ENCODE peak calls at places on chromosomes 16 and 17, in six cellular contexts. E is thoracic aorta, D is colonic mucosa, O is fibroblast of the aortic adventitia, W is cardiac muscle cell, U is transverse colon. R is an unnamed sample.

GRCh38 chr17:76191891-76192290 is 48.4 kb downstream of the RNF157 start:
- DNase-seq in E (no peak), D (no peak), O (no peak), W (no peak), U (no peak), R (peak; percentile 63)

GRCh38 chr16:14194706-14195105 is 123.6 kb downstream of the MRTFB start:
- DNase-seq in E (no peak), D (no peak), O (no peak), W (no peak), U (no peak), R (no peak)

GRCh38 chr16:54199486-54200160 is 87.0 kb downstream of the IRX3 start:
- DNase-seq in E (no peak), D (no peak), O (no peak), W (peak; percentile 40), U (no peak), R (no peak)

GRCh38 chr17:2393184-2393953 is 7.5 kb downstream of the MNT start:
- DNase-seq in E (no peak), D (peak; percentile 90), O (peak; percentile 78), W (peak; percentile 93), U (peak; percentile 94), R (peak; percentile 91)

GRCh38 chr16:75296606-75297005 is 45.2 kb upstream of the BCAR1 start:
- DNase-seq in E (no peak), D (no peak), O (peak; percentile 28), W (no peak), U (no peak), R (no peak)

GRCh38 chr17:15321556-15322250 is 19.7 kb downstream of the TEKT3 start:
- DNase-seq in E (no peak), D (no peak), O (peak; percentile 45), W (no peak), U (no peak), R (no peak)

GRCh38 chr17:58344047-58344790 is 7.8 kb downstream of the SUPT4H1 start:
- DNase-seq in E (no peak), D (no peak), O (no peak), W (no peak), U (peak; percentile 70), R (peak; percentile 77)

GRCh38 chr16:15648135-15648730 is 1.8 kb upstream of the NDE1 start:
- DNase-seq in E (no peak), D (no peak), O (no peak), W (no peak), U (no peak), R (no peak)

GRCh38 chr16:81861503-81861902 is 82.4 kb downstream of the PLCG2 start:
- DNase-seq in E (no peak), D (no peak), O (no peak), W (no peak), U (no peak), R (no peak)

GRCh38 chr16:69329369-69330285 is 761 bp downstream of the PDF start:
- DNase-seq in E (no peak), D (peak; percentile 49), O (no peak), W (no peak), U (peak; percentile 39), R (peak; percentile 74)

GRCh38 chr16:67150058-67150832 is 553 bp downstream of the B3GNT9 start:
- DNase-seq in E (no peak), D (peak; percentile 47), O (peak; percentile 59), W (peak; percentile 66), U (no peak), R (peak; percentile 86)

GRCh38 chr17:74427048-74427762 is 4.7 kb upstream of the GPRC5C start:
- DNase-seq in E (no peak), D (peak; percentile 91), O (no peak), W (peak; percentile 59), U (peak; percentile 85), R (no peak)

GRCh38 chr17:16215002-16215272 is 397 bp downstream of the NCOR1 start:
- DNase-seq in E (no peak), D (peak; percentile 51), O (peak; percentile 25), W (peak; percentile 67), U (peak; percentile 54), R (peak; percentile 62)

GRCh38 chr16:969508-970378 is 1.0 kb downstream of the LMF1 start:
- DNase-seq in E (no peak), D (no peak), O (peak; percentile 24), W (peak; percentile 47), U (peak; percentile 32), R (no peak)

GRCh38 chr16:80347900-80348299 is 192.9 kb upstream of the DYNLRB2 start:
- DNase-seq in E (no peak), D (no peak), O (peak; percentile 7), W (no peak), U (no peak), R (no peak)

GRCh38 chr16:14300631-14301149 is 229.6 kb downstream of the MRTFB start:
- DNase-seq in E (peak; percentile 49), D (peak; percentile 62), O (peak; percentile 87), W (peak; percentile 82), U (peak; percentile 69), R (peak; percentile 79)

GRCh38 chr16:31501226-31501965 is 6.8 kb downstream of the RUSF1 start:
- DNase-seq in E (no peak), D (no peak), O (no peak), W (no peak), U (no peak), R (no peak)

GRCh38 chr17:6574689-6575595 is 18.6 kb upstream of the PITPNM3 start:
- DNase-seq in E (peak; percentile 24), D (no peak), O (peak; percentile 52), W (peak; percentile 57), U (peak; percentile 34), R (peak; percentile 81)

GRCh38 chr17:38735161-38735997 is 5.2 kb downstream of the CISD3 start:
- DNase-seq in E (no peak), D (peak; percentile 69), O (peak; percentile 33), W (peak; percentile 73), U (peak; percentile 66), R (peak; percentile 90)

GRCh38 chr17:78324391-78325075 is 35.3 kb downstream of the SOCS3 start:
- DNase-seq in E (no peak), D (peak; percentile 65), O (peak; percentile 85), W (no peak), U (peak; percentile 60), R (no peak)

GRCh38 chr17:78488867-78489634 is 88.1 kb downstream of the DNAH17 start:
- DNase-seq in E (no peak), D (no peak), O (no peak), W (no peak), U (no peak), R (no peak)

GRCh38 chr16:67114793-67115192 is 5.1 kb downstream of the PHAF1 start:
- DNase-seq in E (no peak), D (no peak), O (no peak), W (no peak), U (no peak), R (no peak)

GRCh38 chr17:42248351-42249179 is 27.6 kb downstream of the STAT5B start:
- DNase-seq in E (peak; percentile 71), D (peak; percentile 68), O (peak; percentile 98), W (peak; percentile 42), U (peak; percentile 79), R (peak; percentile 76)

DNA sequence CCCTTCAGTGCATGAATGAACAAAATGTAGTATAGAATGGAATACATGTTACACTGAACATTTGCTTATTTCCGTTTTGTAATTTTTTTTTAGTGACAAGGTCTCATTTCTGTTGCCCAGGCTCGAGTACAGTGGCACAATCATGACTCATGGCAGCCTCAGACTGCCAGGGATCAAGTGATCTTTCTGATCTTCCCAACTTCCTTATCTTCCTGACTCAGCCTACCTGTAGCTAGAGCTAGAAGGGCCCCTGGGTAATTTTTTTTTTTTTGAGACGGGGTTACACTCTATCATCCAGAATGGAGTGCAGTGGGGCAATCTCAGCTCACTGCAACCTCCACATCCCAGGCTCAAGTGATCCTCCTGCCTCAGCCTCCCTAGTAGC is 7.4 kb upstream of the SLX4 start:
- DNase-seq in E (no peak), D (no peak), O (no peak), W (no peak), U (no peak), R (no peak)
- TF ChIP-seq CTCF in E (no peak), D (no peak), O (no peak), W (no peak), U (no peak), R (no peak)

DNA sequence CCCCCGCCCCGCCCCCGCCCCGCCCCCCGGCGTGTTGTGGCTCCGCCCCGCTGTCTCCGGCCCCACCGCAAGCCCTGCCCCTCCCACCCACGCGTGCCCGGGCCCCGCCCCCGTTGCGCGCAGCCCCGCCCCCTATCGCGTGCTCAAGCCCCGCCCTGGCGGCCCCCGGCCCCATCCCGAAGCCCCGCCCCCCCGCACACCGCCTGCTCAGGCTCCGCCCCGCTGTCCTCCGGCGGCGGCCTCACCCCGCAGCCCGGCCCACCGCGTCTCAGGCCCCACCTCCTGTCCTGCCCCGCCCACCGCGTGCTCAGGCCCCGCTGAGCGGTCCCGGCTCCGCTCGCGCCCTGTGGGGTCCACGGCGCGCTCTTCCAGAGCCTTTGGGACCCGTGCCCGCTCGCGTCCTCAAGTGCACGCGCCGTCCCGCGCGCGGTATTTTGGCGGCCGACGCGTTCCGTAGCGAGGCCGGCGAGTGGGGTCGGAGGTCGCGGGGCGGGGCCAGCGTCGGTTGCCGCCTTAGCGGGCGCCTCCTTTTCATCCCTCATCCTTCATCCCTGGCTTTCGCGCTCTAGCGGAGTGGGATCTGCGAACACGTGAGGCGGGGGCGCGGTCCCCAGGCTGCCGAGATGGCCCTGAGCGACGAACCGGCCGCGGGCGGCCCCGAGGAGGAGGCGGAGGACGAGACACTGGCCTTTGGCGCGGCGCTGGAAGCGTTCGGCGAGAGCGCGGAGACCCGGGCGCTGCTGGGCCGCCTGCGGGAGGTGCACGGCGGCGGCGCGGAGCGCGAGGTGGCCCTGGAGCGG is at the start of gene TBCD:
- DNase-seq in E (peak; percentile 52), D (peak; percentile 90), O (peak; percentile 91), W (peak; percentile 92), U (peak; percentile 89), R (peak; percentile 99)
- TF ChIP-seq CTCF in E (no peak), D (no peak), O (no peak), W (no peak), U (no peak), R (no peak)

DNA sequence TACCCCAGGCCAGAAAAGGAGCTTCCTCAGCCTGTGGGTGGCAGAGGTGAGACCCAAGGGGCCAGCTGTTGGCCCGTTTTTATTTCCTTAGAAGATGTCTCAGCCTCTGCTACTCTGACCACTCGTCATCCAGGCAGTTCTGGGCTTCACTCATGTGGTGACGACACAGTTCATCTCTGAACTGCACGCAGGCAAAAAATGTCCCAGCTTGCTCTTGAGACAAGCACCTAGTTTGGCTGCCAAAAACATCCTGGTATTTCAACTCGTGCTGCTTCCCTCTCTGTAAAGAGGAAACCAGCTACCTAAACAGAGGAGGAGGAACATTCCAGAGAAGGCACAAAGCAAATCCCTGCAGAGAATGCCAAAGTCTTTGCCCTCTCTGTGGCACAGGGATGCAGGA is 125.7 kb downstream of the XYLT1 start:
- DNase-seq in E (no peak), D (no peak), O (peak; percentile 57), W (no peak), U (peak; percentile 59), R (peak; percentile 38)
- TF ChIP-seq CTCF in E (no peak), D (no peak), O (no peak), W (no peak), U (no peak), R (peak; percentile 10)

GRCh38 chr17:49216953-49217650 is 6.6 kb downstream of the ABI3 start:
- DNase-seq in E (no peak), D (peak; percentile 77), O (no peak), W (no peak), U (peak; percentile 71), R (no peak)

GRCh38 chr17:49217651-49218413 is 7.3 kb downstream of the ABI3 start:
- DNase-seq in E (no peak), D (peak; percentile 52), O (no peak), W (no peak), U (peak; percentile 66), R (peak; percentile 89)

GRCh38 chr17:49219987-49220386 is 9.5 kb downstream of the ABI3 start:
- DNase-seq in E (no peak), D (no peak), O (no peak), W (no peak), U (no peak), R (no peak)

GRCh38 chr17:49216482-49216881 is 6.0 kb downstream of the ABI3 start:
- DNase-seq in E (no peak), D (no peak), O (no peak), W (no peak), U (no peak), R (no peak)

GRCh38 chr17:49218941-49219913 is 8.7 kb downstream of the ABI3 start:
- DNase-seq in E (no peak), D (no peak), O (no peak), W (no peak), U (peak; percentile 56), R (peak; percentile 71)
- TF ChIP-seq CTCF in E (no peak), D (no peak), O (peak; percentile 12), W (peak; percentile 16), U (no peak), R (peak; percentile 37)

R was measured in GM13976.